ENCODE peak calls at places on chromosome 10, in eight cellular contexts. Z is Jurkat, Clone E6-1; U is NCI-H1417; G is stimulated activated naive CD8-positive, alpha-beta T cell treated with anti-CD3 and anti-CD28 coated beads, Interleukin-15, Interleukin-2, amounts not matched to agents 100 U/mL and 50 U/mL, for 24 hours; O is occipital lobe; A is GM12865; H is stimulated activated CD4-positive, alpha-beta T cell treated with anti-CD3 and anti-CD28 coated beads, Interleukin-1b, Interleukin-23, amount 100 ng/mL, for 4 hours; F is NCI-H524. X is an unnamed sample.

GRCh38 chr10:5293691-5294550 is 70.8 kb upstream of the UCN3 start:
- DNase-seq in Z (peak; percentile 80), U (no peak), G (peak; percentile 47), O (no peak), A (peak; percentile 59), H (peak; percentile 49), F (no peak), X (no peak)

GRCh38 chr10:122142652-122143237 is 128.4 kb upstream of the BTBD16 start:
- DNase-seq in Z (no peak), U (no peak), G (peak; percentile 51), O (no peak), A (no peak), H (peak; percentile 10), F (no peak), X (no peak)

GRCh38 chr10:69517271-69517848 is 55.9 kb downstream of the NEUROG3 start:
- DNase-seq in Z (no peak), U (no peak), G (no peak), O (no peak), A (no peak), H (no peak), F (no peak), X (no peak)

GRCh38 chr10:118698421-118698820 is 56.3 kb downstream of the CACUL1 start:
- DNase-seq in Z (peak; percentile 96), U (no peak), G (peak; percentile 77), O (no peak), A (peak; percentile 80), H (peak; percentile 65), F (no peak), X (no peak)

GRCh38 chr10:119688033-119688508 is 36.9 kb downstream of the BAG3 start:
- DNase-seq in Z (no peak), U (no peak), G (no peak), O (no peak), A (peak; percentile 64), H (no peak), F (no peak), X (no peak)

GRCh38 chr10:118300266-118300665 is 41.9 kb downstream of the FAM204A start:
- DNase-seq in Z (no peak), U (no peak), G (no peak), O (no peak), A (no peak), H (no peak), F (no peak), X (no peak)

GRCh38 chr10:86684305-86684704 is 16.0 kb downstream of the LDB3 start:
- DNase-seq in Z (no peak), U (peak; percentile 14), G (no peak), O (peak; percentile 15), A (no peak), H (no peak), F (no peak), X (no peak)

GRCh38 chr10:97852277-97852676 is 2.6 kb downstream of the GOLGA7B start:
- DNase-seq in Z (no peak), U (no peak), G (no peak), O (no peak), A (no peak), H (no peak), F (no peak), X (no peak)

GRCh38 chr10:124106241-124106905 is 13.0 kb upstream of the CHST15 start:
- DNase-seq in Z (no peak), U (no peak), G (no peak), O (peak; percentile 9), A (peak; percentile 88), H (no peak), F (no peak), X (no peak)

GRCh38 chr10:60369163-60369930 is 20.3 kb downstream of the ANK3 start:
- DNase-seq in Z (no peak), U (no peak), G (no peak), O (no peak), A (no peak), H (no peak), F (no peak), X (no peak)

GRCh38 chr10:44857363-44858016 is 53.6 kb upstream of the TMEM72 start:
- DNase-seq in Z (peak; percentile 47), U (peak; percentile 1), G (peak; percentile 72), O (no peak), A (peak; percentile 53), H (peak; percentile 42), F (no peak), X (peak; percentile 70)

GRCh38 chr10:88661018-88661417 is 3.2 kb upstream of the LIPF start:
- DNase-seq in Z (no peak), U (no peak), G (no peak), O (no peak), A (no peak), H (no peak), F (no peak), X (no peak)

GRCh38 chr10:114380060-114380459 is 24.2 kb downstream of the AFAP1L2 start:
- DNase-seq in Z (no peak), U (no peak), G (no peak), O (no peak), A (no peak), H (no peak), F (no peak), X (no peak)

GRCh38 chr10:110820321-110820814 is 51.4 kb upstream of the PDCD4 start:
- DNase-seq in Z (no peak), U (no peak), G (no peak), O (peak; percentile 69), A (no peak), H (no peak), F (no peak), X (peak; percentile 48)

GRCh38 chr10:104349623-104350142 is 4.0 kb upstream of the CFAP58 start:
- DNase-seq in Z (no peak), U (no peak), G (no peak), O (no peak), A (peak; percentile 79), H (no peak), F (no peak), X (no peak)

GRCh38 chr10:110163192-110163773 is 44.1 kb upstream of the MXI1 start:
- DNase-seq in Z (no peak), U (peak; percentile 56), G (no peak), O (no peak), A (no peak), H (no peak), F (no peak), X (no peak)

GRCh38 chr10:86169066-86169465 is 197.5 kb downstream of the GRID1 start:
- DNase-seq in Z (no peak), U (no peak), G (no peak), O (no peak), A (no peak), H (no peak), F (no peak), X (no peak)

GRCh38 chr10:28569506-28570159 is 36.7 kb downstream of the WAC start:
- DNase-seq in Z (no peak), U (no peak), G (no peak), O (no peak), A (no peak), H (no peak), F (no peak), X (no peak)

GRCh38 chr10:114453576-114453975 is 49.3 kb upstream of the AFAP1L2 start:
- DNase-seq in Z (no peak), U (no peak), G (no peak), O (no peak), A (no peak), H (no peak), F (no peak), X (no peak)

GRCh38 chr10:72935358-72935757 is 19.2 kb downstream of the PLA2G12B start:
- DNase-seq in Z (no peak), U (no peak), G (no peak), O (no peak), A (no peak), H (no peak), F (no peak), X (no peak)

GRCh38 chr10:99619090-99619800 is 994 bp downstream of the SLC25A28 start:
- DNase-seq in Z (no peak), U (peak; percentile 6), G (no peak), O (no peak), A (peak; percentile 60), H (no peak), F (no peak), X (no peak)

GRCh38 chr10:110323503-110323902 is 18.8 kb upstream of the SMNDC1 start:
- DNase-seq in Z (no peak), U (no peak), G (no peak), O (no peak), A (no peak), H (no peak), F (no peak), X (no peak)

GRCh38 chr10:22369433-22370072 is 24.3 kb downstream of the SPAG6 start:
- DNase-seq in Z (no peak), U (no peak), G (no peak), O (no peak), A (peak; percentile 52), H (no peak), F (no peak), X (no peak)

GRCh38 chr10:71444284-71445054 is 47.7 kb downstream of the CDH23 start:
- DNase-seq in Z (no peak), U (no peak), G (no peak), O (no peak), A (no peak), H (no peak), F (no peak), X (no peak)

GRCh38 chr10:103510046-103510685 is 16.7 kb downstream of the NEURL1 start:
- DNase-seq in Z (no peak), U (no peak), G (no peak), O (no peak), A (no peak), H (no peak), F (no peak), X (no peak)

GRCh38 chr10:119393019-119393418 is 149.5 kb downstream of the RGS10 start:
- DNase-seq in Z (no peak), U (peak; percentile 36), G (no peak), O (no peak), A (no peak), H (no peak), F (no peak), X (no peak)

X was measured in dorsolateral prefrontal cortex.